ENCODE peak calls at places on chromosome 11, in five cellular contexts. One of them, this sample, is unnamed.

GRCh38 chr11:115521874-115522273 is 17.7 kb upstream of the CADM1 start:
- DNase-seq in GF-D8: no peak
- DNase-seq in CD8-positive, alpha-beta T cell: no peak
- DNase-seq in effector CD4-positive, alpha-beta T cell: no peak
- DNase-seq in type B pancreatic cell: no peak
- DNase-seq in this sample: no peak

GRCh38 chr11:45168366-45169130 is 22.1 kb downstream of the PRDM11 start:
- DNase-seq in GF-D8: no peak
- DNase-seq in CD8-positive, alpha-beta T cell: no peak
- DNase-seq in effector CD4-positive, alpha-beta T cell: no peak
- DNase-seq in type B pancreatic cell: no peak
- DNase-seq in this sample: no peak

GRCh38 chr11:44150395-44150794 is 54.9 kb downstream of the EXT2 start:
- DNase-seq in GF-D8: no peak
- DNase-seq in CD8-positive, alpha-beta T cell: no peak
- DNase-seq in effector CD4-positive, alpha-beta T cell: no peak
- DNase-seq in type B pancreatic cell: no peak
- DNase-seq in this sample: no peak

GRCh38 chr11:124793466-124794278 is 6.5 kb downstream of the MSANTD2 start:
- DNase-seq in GF-D8: peak
- DNase-seq in CD8-positive, alpha-beta T cell: no peak
- DNase-seq in effector CD4-positive, alpha-beta T cell: no peak
- DNase-seq in type B pancreatic cell: no peak
- DNase-seq in this sample: no peak

GRCh38 chr11:23112987-23113886 is 253.0 kb upstream of the CCDC179 start:
- DNase-seq in GF-D8: peak
- DNase-seq in CD8-positive, alpha-beta T cell: no peak
- DNase-seq in effector CD4-positive, alpha-beta T cell: no peak
- DNase-seq in type B pancreatic cell: no peak
- DNase-seq in this sample: peak

GRCh38 chr11:124759268-124760204 is 2.6 kb downstream of the ESAM start:
- DNase-seq in GF-D8: peak
- DNase-seq in CD8-positive, alpha-beta T cell: no peak
- DNase-seq in effector CD4-positive, alpha-beta T cell: no peak
- DNase-seq in type B pancreatic cell: no peak
- DNase-seq in this sample: peak

GRCh38 chr11:128180446-128181089 is 406.8 kb downstream of the ETS1 start:
- DNase-seq in GF-D8: no peak
- DNase-seq in CD8-positive, alpha-beta T cell: no peak
- DNase-seq in effector CD4-positive, alpha-beta T cell: no peak
- DNase-seq in type B pancreatic cell: no peak
- DNase-seq in this sample: no peak

GRCh38 chr11:84865257-84865656 is 761.9 kb downstream of the DLG2 start:
- DNase-seq in GF-D8: no peak
- DNase-seq in CD8-positive, alpha-beta T cell: no peak
- DNase-seq in effector CD4-positive, alpha-beta T cell: no peak
- DNase-seq in type B pancreatic cell: no peak
- DNase-seq in this sample: no peak

GRCh38 chr11:59756496-59756840 is 1.3 kb downstream of the STX3 start:
- DNase-seq in GF-D8: no peak
- DNase-seq in CD8-positive, alpha-beta T cell: no peak
- DNase-seq in effector CD4-positive, alpha-beta T cell: no peak
- DNase-seq in type B pancreatic cell: no peak
- DNase-seq in this sample: no peak

GRCh38 chr11:78961186-78961782 is 386.6 kb upstream of the NARS2 start:
- DNase-seq in GF-D8: no peak
- DNase-seq in CD8-positive, alpha-beta T cell: no peak
- DNase-seq in effector CD4-positive, alpha-beta T cell: no peak
- DNase-seq in type B pancreatic cell: no peak
- DNase-seq in this sample: peak

GRCh38 chr11:63508009-63508408 is 2.1 kb downstream of the LGALS12 start:
- DNase-seq in GF-D8: peak
- DNase-seq in CD8-positive, alpha-beta T cell: no peak
- DNase-seq in effector CD4-positive, alpha-beta T cell: no peak
- DNase-seq in type B pancreatic cell: no peak
- DNase-seq in this sample: peak

GRCh38 chr11:57424802-57425564 is 1.9 kb downstream of the SLC43A3 start:
- DNase-seq in GF-D8: peak
- DNase-seq in CD8-positive, alpha-beta T cell: peak
- DNase-seq in effector CD4-positive, alpha-beta T cell: peak
- DNase-seq in type B pancreatic cell: no peak
- DNase-seq in this sample: no peak

GRCh38 chr11:119018074-119018938 is at the start of the genes RPS25 and TRAPPC4:
- DNase-seq in GF-D8: peak
- DNase-seq in CD8-positive, alpha-beta T cell: peak
- DNase-seq in effector CD4-positive, alpha-beta T cell: peak
- DNase-seq in type B pancreatic cell: peak
- DNase-seq in this sample: peak

GRCh38 chr11:47225552-47226137 is 10.9 kb downstream of the DDB2 start:
- DNase-seq in GF-D8: no peak
- DNase-seq in CD8-positive, alpha-beta T cell: no peak
- DNase-seq in effector CD4-positive, alpha-beta T cell: no peak
- DNase-seq in type B pancreatic cell: no peak
- DNase-seq in this sample: no peak

GRCh38 chr11:26332572-26332915 is 614 bp downstream of the ANO3 start:
- DNase-seq in GF-D8: no peak
- DNase-seq in CD8-positive, alpha-beta T cell: no peak
- DNase-seq in effector CD4-positive, alpha-beta T cell: no peak
- DNase-seq in type B pancreatic cell: no peak
- DNase-seq in this sample: no peak

GRCh38 chr11:31702966-31703365 is 108.2 kb downstream of the PAX6 start:
- DNase-seq in GF-D8: no peak
- DNase-seq in CD8-positive, alpha-beta T cell: no peak
- DNase-seq in effector CD4-positive, alpha-beta T cell: no peak
- DNase-seq in type B pancreatic cell: no peak
- DNase-seq in this sample: no peak

GRCh38 chr11:59097113-59097708 is 9.8 kb upstream of the FAM111B start:
- DNase-seq in GF-D8: peak
- DNase-seq in CD8-positive, alpha-beta T cell: peak
- DNase-seq in effector CD4-positive, alpha-beta T cell: peak
- DNase-seq in type B pancreatic cell: no peak
- DNase-seq in this sample: peak

GRCh38 chr11:24585192-24585591 is 88.3 kb downstream of the LUZP2 start:
- DNase-seq in GF-D8: no peak
- DNase-seq in CD8-positive, alpha-beta T cell: no peak
- DNase-seq in effector CD4-positive, alpha-beta T cell: no peak
- DNase-seq in type B pancreatic cell: no peak
- DNase-seq in this sample: no peak

GRCh38 chr11:80593981-80594380 is 1153.2 kb upstream of the TENM4 start:
- DNase-seq in GF-D8: no peak
- DNase-seq in CD8-positive, alpha-beta T cell: no peak
- DNase-seq in effector CD4-positive, alpha-beta T cell: no peak
- DNase-seq in type B pancreatic cell: no peak
- DNase-seq in this sample: no peak

GRCh38 chr11:16969010-16970004 is 44.9 kb downstream of the PLEKHA7 start:
- DNase-seq in GF-D8: no peak
- DNase-seq in CD8-positive, alpha-beta T cell: no peak
- DNase-seq in effector CD4-positive, alpha-beta T cell: no peak
- DNase-seq in type B pancreatic cell: no peak
- DNase-seq in this sample: no peak

GRCh38 chr11:123357990-123358827 is 71.9 kb upstream of the GRAMD1B start:
- DNase-seq in GF-D8: no peak
- DNase-seq in CD8-positive, alpha-beta T cell: no peak
- DNase-seq in effector CD4-positive, alpha-beta T cell: no peak
- DNase-seq in type B pancreatic cell: peak
- DNase-seq in this sample: peak

GRCh38 chr11:85863855-85864254 is 8.7 kb downstream of the CCDC83 start:
- DNase-seq in GF-D8: no peak
- DNase-seq in CD8-positive, alpha-beta T cell: no peak
- DNase-seq in effector CD4-positive, alpha-beta T cell: no peak
- DNase-seq in type B pancreatic cell: no peak
- DNase-seq in this sample: no peak

GRCh38 chr11:57214494-57214893 is 22.6 kb downstream of the APLNR start:
- DNase-seq in GF-D8: no peak
- DNase-seq in CD8-positive, alpha-beta T cell: no peak
- DNase-seq in effector CD4-positive, alpha-beta T cell: no peak
- DNase-seq in type B pancreatic cell: no peak
- DNase-seq in this sample: no peak

GRCh38 chr11:103863497-103863896 is 172.9 kb upstream of the DDI1 start:
- DNase-seq in GF-D8: no peak
- DNase-seq in CD8-positive, alpha-beta T cell: no peak
- DNase-seq in effector CD4-positive, alpha-beta T cell: no peak
- DNase-seq in type B pancreatic cell: no peak
- DNase-seq in this sample: no peak

GRCh38 chr11:94776351-94777321 is 8.5 kb downstream of the AMOTL1 start:
- DNase-seq in GF-D8: no peak
- DNase-seq in CD8-positive, alpha-beta T cell: no peak
- DNase-seq in effector CD4-positive, alpha-beta T cell: no peak
- DNase-seq in type B pancreatic cell: no peak
- DNase-seq in this sample: no peak

GRCh38 chr11:27184458-27185312 is 144.1 kb downstream of the BBOX1 start:
- DNase-seq in GF-D8: no peak
- DNase-seq in CD8-positive, alpha-beta T cell: no peak
- DNase-seq in effector CD4-positive, alpha-beta T cell: no peak
- DNase-seq in type B pancreatic cell: no peak
- DNase-seq in this sample: no peak

GRCh38 chr11:134509381-134510068 is 97.5 kb upstream of the B3GAT1 start:
- DNase-seq in GF-D8: no peak
- DNase-seq in CD8-positive, alpha-beta T cell: no peak
- DNase-seq in effector CD4-positive, alpha-beta T cell: no peak
- DNase-seq in type B pancreatic cell: no peak
- DNase-seq in this sample: no peak

GRCh38 chr11:69636870-69637600 is 3.9 kb upstream of the CCND1 start:
- DNase-seq in GF-D8: no peak
- DNase-seq in CD8-positive, alpha-beta T cell: no peak
- DNase-seq in effector CD4-positive, alpha-beta T cell: no peak
- DNase-seq in type B pancreatic cell: peak
- DNase-seq in this sample: no peak

GRCh38 chr11:14539867-14540475 is 19.8 kb upstream of the PSMA1 start:
- DNase-seq in GF-D8: no peak
- DNase-seq in CD8-positive, alpha-beta T cell: no peak
- DNase-seq in effector CD4-positive, alpha-beta T cell: no peak
- DNase-seq in type B pancreatic cell: no peak
- DNase-seq in this sample: no peak

GRCh38 chr11:121113611-121114010 is 12.6 kb downstream of the TECTA start:
- DNase-seq in GF-D8: no peak
- DNase-seq in CD8-positive, alpha-beta T cell: no peak
- DNase-seq in effector CD4-positive, alpha-beta T cell: no peak
- DNase-seq in type B pancreatic cell: no peak
- DNase-seq in this sample: no peak

GRCh38 chr11:63919267-63920125 is 2.5 kb upstream of the RCOR2 start:
- DNase-seq in GF-D8: no peak
- DNase-seq in CD8-positive, alpha-beta T cell: no peak
- DNase-seq in effector CD4-positive, alpha-beta T cell: no peak
- DNase-seq in type B pancreatic cell: no peak
- DNase-seq in this sample: peak

GRCh38 chr11:9144828-9145227 is 53.4 kb upstream of the SCUBE2 start:
- DNase-seq in GF-D8: no peak
- DNase-seq in CD8-positive, alpha-beta T cell: no peak
- DNase-seq in effector CD4-positive, alpha-beta T cell: no peak
- DNase-seq in type B pancreatic cell: no peak
- DNase-seq in this sample: no peak

GRCh38 chr11:120659076-120659475 is 147.5 kb downstream of the GRIK4 start:
- DNase-seq in GF-D8: no peak
- DNase-seq in CD8-positive, alpha-beta T cell: no peak
- DNase-seq in effector CD4-positive, alpha-beta T cell: no peak
- DNase-seq in type B pancreatic cell: no peak
- DNase-seq in this sample: no peak

GRCh38 chr11:64353101-64353738 is 5.7 kb upstream of the RPS6KA4 start:
- DNase-seq in GF-D8: no peak
- DNase-seq in CD8-positive, alpha-beta T cell: no peak
- DNase-seq in effector CD4-positive, alpha-beta T cell: no peak
- DNase-seq in type B pancreatic cell: no peak
- DNase-seq in this sample: no peak

GRCh38 chr11:69649576-69649900 is 8.6 kb downstream of the CCND1 start:
- DNase-seq in GF-D8: no peak
- DNase-seq in CD8-positive, alpha-beta T cell: no peak
- DNase-seq in effector CD4-positive, alpha-beta T cell: no peak
- DNase-seq in type B pancreatic cell: no peak
- DNase-seq in this sample: no peak

GRCh38 chr11:78380615-78381029 is 37.0 kb downstream of the GAB2 start:
- DNase-seq in GF-D8: no peak
- DNase-seq in CD8-positive, alpha-beta T cell: no peak
- DNase-seq in effector CD4-positive, alpha-beta T cell: no peak
- DNase-seq in type B pancreatic cell: no peak
- DNase-seq in this sample: no peak